ENCODE peak calls at places on chromosomes 6 and 20, in eight cellular contexts. S, I, A, O, H, V, R and F are unnamed samples. For H3K36me3, the result is how much of the 10 kb centered on the place peaks cover.

GRCh38 chr6:12748815-12749521 is 32.4 kb downstream of the PHACTR1 start:
- DNase-seq in H (no peak), V (peak), S (peak), R (no peak), A (no peak), O (peak), I (no peak), F (no peak)

GRCh38 chr6:42340516-42340915 is 111.2 kb downstream of the TRERF1 start:
- DNase-seq in I (no peak), H (no peak), A (no peak), R (no peak), V (no peak), S (no peak), O (no peak), F (no peak)

GRCh38 chr20:62734336-62734735 is 25.7 kb downstream of the NTSR1 start:
- DNase-seq in I (no peak), R (no peak), O (no peak), A (no peak), S (no peak), V (no peak), H (no peak), F (no peak)

GRCh38 chr6:110682460-110682853 is 132.8 kb downstream of the CDK19 start:
- DNase-seq in R (peak), H (no peak), O (peak), S (no peak), A (peak), I (peak), V (no peak), F (peak)

GRCh38 chr6:14756370-14756769 is 489.5 kb upstream of the JARID2 start:
- DNase-seq in S (no peak), R (no peak), A (no peak), H (no peak), V (no peak), I (no peak), O (no peak), F (no peak)

GRCh38 chr6:133244502-133244901 is 3.3 kb downstream of the EYA4 start:
- DNase-seq in R (no peak), S (no peak), V (no peak), A (no peak), O (no peak), I (no peak), H (no peak), F (no peak)

GRCh38 chr6:12327391-12327790 is 37.2 kb downstream of the EDN1 start:
- DNase-seq in I (no peak), R (no peak), V (no peak), S (no peak), A (peak), H (no peak), O (no peak), F (peak)

GRCh38 chr20:38286586-38287502 is 17.1 kb upstream of the BPI start:
- DNase-seq in H (no peak), O (no peak), A (no peak), V (peak), R (no peak), S (no peak), I (no peak), F (no peak)

GRCh38 chr6:168838000-168838399 is 397.0 kb downstream of the SMOC2 start:
- DNase-seq in I (no peak), O (no peak), H (no peak), R (no peak), V (no peak), S (no peak), A (no peak), F (no peak)

GRCh38 chr20:17611290-17611539 is 41.3 kb downstream of the DSTN start:
- DNase-seq in S (no peak), A (peak), H (peak), V (no peak), O (no peak), I (no peak), R (no peak), F (no peak)

GRCh38 chr20:48984575-48985219 is 61.4 kb upstream of the CSE1L start:
- DNase-seq in O (peak), S (no peak), A (no peak), V (no peak), I (no peak), H (no peak), R (no peak), F (no peak)

GRCh38 chr20:48986899-48987298 is 59.2 kb upstream of the CSE1L start:
- DNase-seq in I (no peak), A (no peak), H (no peak), R (no peak), O (no peak), S (no peak), V (no peak), F (no peak)

GRCh38 chr20:48995599-48995998 is 50.5 kb upstream of the CSE1L start:
- DNase-seq in H (no peak), V (no peak), R (no peak), I (no peak), S (no peak), A (no peak), O (no peak), F (no peak)

DNA sequence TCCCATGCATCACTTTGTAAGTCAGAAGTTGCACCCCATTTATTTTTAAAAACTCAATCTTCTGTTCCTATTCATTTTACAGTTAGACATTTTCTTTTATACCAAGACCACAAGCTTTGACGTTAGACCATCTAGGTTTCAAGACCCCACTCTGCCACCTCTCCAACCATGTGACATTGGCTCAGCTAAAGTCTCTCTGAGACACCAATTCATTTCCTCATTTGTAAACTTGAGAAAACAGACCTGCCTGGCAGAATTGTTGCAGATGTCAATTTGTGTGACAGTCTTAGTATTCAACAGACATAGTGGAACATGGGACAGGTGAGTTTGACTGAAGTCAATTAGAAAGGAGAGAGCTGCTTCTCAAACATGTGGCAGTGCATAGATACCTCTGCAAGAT is 55.6 kb upstream of the CSE1L start:
- DNase-seq in S (no peak), O (no peak), A (no peak), I (no peak), H (no peak), V (no peak), R (no peak), F (no peak)
- H3K36me3 ChIP-seq in S (half or more), O (under half), A (under half), I (under half), H (half or more), V (half or more), R (half or more), F (under half)

GRCh38 chr6:328184-328670 is 35.9 kb downstream of the DUSP22 start:
- DNase-seq in S (no peak), R (peak), A (peak), I (peak), V (no peak), O (no peak), H (no peak), F (peak)

GRCh38 chr6:328924-329323 is 36.6 kb downstream of the DUSP22 start:
- DNase-seq in O (no peak), H (no peak), V (no peak), A (no peak), S (no peak), I (peak), R (no peak), F (no peak)

GRCh38 chr6:324729-325125 is 32.4 kb downstream of the DUSP22 start:
- DNase-seq in H (peak), A (no peak), V (no peak), S (no peak), R (no peak), O (peak), I (no peak), F (no peak)

GRCh38 chr6:327538-328183 is 35.4 kb downstream of the DUSP22 start:
- DNase-seq in S (no peak), H (no peak), O (no peak), I (no peak), R (no peak), V (no peak), A (no peak), F (no peak)

DNA sequence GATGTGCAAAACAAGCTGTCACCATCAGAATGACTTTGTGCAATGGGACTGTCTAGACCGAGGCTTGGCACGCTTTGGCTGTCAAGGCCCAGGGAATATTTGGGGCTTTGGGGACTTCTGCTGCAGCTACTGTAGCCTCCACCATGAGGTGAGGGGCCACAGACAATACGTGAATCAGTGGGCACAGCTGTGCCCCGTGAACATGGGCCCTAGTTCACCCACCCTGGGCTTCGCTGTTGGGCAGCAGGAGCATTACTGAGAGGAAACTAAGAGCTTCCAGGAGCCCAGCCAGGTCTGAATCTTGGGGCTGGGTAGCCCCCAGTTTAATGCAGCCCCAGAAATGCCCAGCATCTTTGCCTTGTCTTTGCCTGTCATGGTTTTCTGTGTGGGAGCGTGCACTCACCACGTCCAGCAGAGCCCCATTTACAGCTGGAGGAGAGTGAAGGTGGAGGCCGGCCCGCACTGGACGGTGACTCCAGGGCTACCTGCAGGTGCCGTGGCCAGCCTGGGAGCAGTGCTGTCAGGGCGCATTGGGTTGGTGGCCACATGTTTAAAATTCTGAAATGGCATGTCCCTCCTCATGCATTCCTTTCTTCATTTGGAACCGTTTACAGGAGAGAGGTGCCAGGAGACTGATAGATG is 34.7 kb downstream of the DUSP22 start:
- DNase-seq in S (no peak), A (no peak), O (no peak), H (no peak), R (no peak), I (no peak), V (no peak), F (no peak)
- H3K4me3 ChIP-seq in S (no peak), A (no peak), O (no peak), H (no peak), R (no peak), I (peak), V (no peak), F (no peak)

DNA sequence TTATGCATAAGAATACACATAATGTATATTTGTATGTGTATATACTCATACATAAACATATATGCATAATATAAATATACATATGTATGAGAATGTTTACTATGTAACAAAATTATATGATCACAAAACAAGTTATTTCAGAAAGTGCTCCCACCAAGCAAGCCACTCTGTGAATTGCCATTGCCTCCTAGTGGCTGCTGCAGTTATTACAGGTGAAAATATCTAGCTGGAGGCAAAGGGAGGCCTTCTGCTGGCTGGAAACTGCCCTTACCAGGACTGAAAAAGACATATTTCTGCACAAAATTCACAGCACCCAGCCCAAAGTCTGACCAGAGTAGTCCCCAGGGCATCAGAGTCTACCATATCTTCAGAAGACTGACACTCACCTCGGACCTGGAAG is 14.4 kb upstream of the ADAM33 start:
- DNase-seq in V (no peak), I (peak), H (no peak), O (no peak), R (no peak), A (no peak), S (no peak), F (no peak)
- TF ChIP-seq CTCF in V (peak), I (peak), H (no peak), O (peak), R (peak), A (peak), S (peak), F (peak)

GRCh38 chr6:35643162-35643535 is 45.6 kb downstream of the FKBP5 start:
- DNase-seq in I (no peak), O (no peak), A (no peak), V (no peak), H (no peak), R (no peak), S (no peak), F (no peak)
- H3K36me3 ChIP-seq in I (under half), O (under half), A (under half), V (under half), H (half or more), R (half or more), S (under half), F (under half)

GRCh38 chr6:4884646-4885427 is 108.6 kb downstream of the CDYL start:
- DNase-seq in S (no peak), I (no peak), A (peak), O (no peak), V (no peak), R (no peak), H (no peak), F (no peak)
- H3K4me3 ChIP-seq in S (no peak), I (no peak), A (no peak), O (no peak), V (no peak), R (no peak), H (no peak), F (no peak)

GRCh38 chr6:136403166-136403980 is 113.7 kb upstream of the BCLAF1 start:
- DNase-seq in I (no peak), R (no peak), H (no peak), A (peak), O (no peak), S (no peak), V (no peak), F (peak)
- TF ChIP-seq CTCF in I (no peak), R (no peak), H (no peak), A (no peak), O (no peak), S (no peak), V (no peak), F (no peak)